ENCODE peak calls at places on chromosomes 12 and 14, in four cellular contexts. G is GM12878, E is K562, M is HepG2. O is an unnamed sample.

GRCh38 chr14:76918751-76919421 is 92.7 kb downstream of the LRRC74A start:
- DNase-seq in E (peak; percentile 80), G (no peak), M (peak; percentile 24), O (peak; percentile 69)

GRCh38 chr12:107487011-107487680 is 198.5 kb upstream of the PWP1 start:
- DNase-seq in M (no peak), E (no peak), G (no peak), O (no peak)

GRCh38 chr14:65277580-65278270 is 134.8 kb upstream of the FUT8 start:
- DNase-seq in M (no peak), G (no peak), E (no peak), O (no peak)

GRCh38 chr14:24944800-24945199 is 105.1 kb downstream of the STXBP6 start:
- DNase-seq in G (no peak), M (no peak), E (no peak), O (no peak)

GRCh38 chr12:107439101-107439738 is 246.4 kb upstream of the PWP1 start:
- DNase-seq in E (no peak), G (no peak), M (no peak), O (no peak)

GRCh38 chr12:132561784-132562156 is 48.6 kb downstream of the LRCOL1 start:
- DNase-seq in E (peak; percentile 46), M (no peak), G (no peak), O (peak; percentile 43)

GRCh38 chr12:93136243-93137015 is 207.3 kb upstream of the EEA1 start:
- DNase-seq in G (no peak), E (no peak), M (peak; percentile 35), O (no peak)

GRCh38 chr12:75852143-75852542 is 179.4 kb downstream of the PHLDA1 start:
- DNase-seq in E (no peak), G (no peak), M (no peak), O (no peak)

GRCh38 chr12:122887817-122888212 is 8.1 kb downstream of the VPS37B start:
- DNase-seq in E (no peak), M (no peak), G (no peak), O (no peak)

GRCh38 chr12:126784328-126784921 is 1482.5 kb upstream of the TMEM132C start:
- DNase-seq in M (peak; percentile 2), G (no peak), E (peak; percentile 39), O (peak; percentile 22)

GRCh38 chr14:92950193-92950540 is 27.2 kb downstream of the CHGA start:
- DNase-seq in E (no peak), M (no peak), G (no peak), O (no peak)

GRCh38 chr12:113973109-113973904 is 7.2 kb upstream of the RBM19 start:
- DNase-seq in E (no peak), G (no peak), M (no peak), O (no peak)

GRCh38 chr12:116969615-116970575 is 59.1 kb downstream of the FBXW8 start:
- DNase-seq in G (no peak), E (no peak), M (no peak), O (no peak)

GRCh38 chr12:68240975-68241374 is 12.4 kb downstream of the IL22 start:
- DNase-seq in G (peak; percentile 86), M (no peak), E (no peak), O (no peak)

GRCh38 chr12:109461049-109461845 is 15.9 kb downstream of the KCTD10 start:
- DNase-seq in E (peak; percentile 52), G (no peak), M (peak; percentile 50), O (no peak)

GRCh38 chr12:81896771-81897170 is 137.6 kb upstream of the PPFIA2 start:
- DNase-seq in E (no peak), G (no peak), M (no peak), O (no peak)

GRCh38 chr14:106174206-106174605 is 647.8 kb downstream of the TMEM121 start:
- DNase-seq in G (no peak), E (no peak), M (no peak), O (no peak)

GRCh38 chr12:131860472-131861260 is 32.5 kb downstream of the MMP17 start:
- DNase-seq in G (no peak), E (peak; percentile 70), M (peak; percentile 94), O (peak; percentile 38)

GRCh38 chr12:79358716-79359341 is 331.9 kb downstream of the PAWR start:
- DNase-seq in E (no peak), G (no peak), M (no peak), O (no peak)

GRCh38 chr12:113152835-113153814 is 3.6 kb downstream of the CFAP73 start:
- DNase-seq in G (no peak), E (peak; percentile 75), M (peak; percentile 55), O (peak; percentile 82)

GRCh38 chr14:22900088-22900799 is 17.2 kb downstream of the REM2 start:
- DNase-seq in G (peak; percentile 47), M (peak; percentile 83), E (peak; percentile 73), O (peak; percentile 65)

GRCh38 chr14:74239848-74240793 is 872 bp downstream of the VSX2 start:
- DNase-seq in G (no peak), M (no peak), E (no peak), O (no peak)

GRCh38 chr12:105369014-105369413 is 38.5 kb downstream of the C12orf75 start:
- DNase-seq in G (no peak), M (no peak), E (no peak), O (no peak)

GRCh38 chr12:124457287-124458219 is 109.9 kb downstream of the NCOR2 start:
- DNase-seq in M (no peak), G (no peak), E (no peak), O (no peak)

GRCh38 chr14:89427426-89428162 is 10.6 kb upstream of the FOXN3 start:
- DNase-seq in M (no peak), E (no peak), G (no peak), O (no peak)

GRCh38 chr14:105899657-105900397 is 373.4 kb downstream of the TMEM121 start:
- DNase-seq in E (peak; percentile 3), M (no peak), G (no peak), O (no peak)

GRCh38 chr12:1398673-1399072 is 195.7 kb downstream of the FBXL14 start:
- DNase-seq in E (no peak), G (no peak), M (no peak), O (no peak)

GRCh38 chr14:27730204-27730603 is 1036.4 kb upstream of the FOXG1 start:
- DNase-seq in M (no peak), G (no peak), E (no peak), O (no peak)

GRCh38 chr12:1047898-1048660 is 57.1 kb downstream of the ERC1 start:
- DNase-seq in M (no peak), G (no peak), E (no peak), O (no peak)

GRCh38 chr14:91985521-91986255 is 38.2 kb upstream of the FBLN5 start:
- DNase-seq in E (no peak), M (no peak), G (no peak), O (no peak)

GRCh38 chr12:40107803-40108620 is 2.1 kb upstream of the SLC2A13 start:
- DNase-seq in E (no peak), G (no peak), M (no peak), O (no peak)

GRCh38 chr14:55245657-55246268 is 25.5 kb upstream of the FBXO34 start:
- DNase-seq in E (no peak), G (no peak), M (peak; percentile 25), O (peak; percentile 22)

GRCh38 chr12:13100882-13101769 is 2.3 kb downstream of the GSG1 start:
- DNase-seq in M (peak; percentile 47), G (no peak), E (peak; percentile 83), O (peak; percentile 81)

DNA sequence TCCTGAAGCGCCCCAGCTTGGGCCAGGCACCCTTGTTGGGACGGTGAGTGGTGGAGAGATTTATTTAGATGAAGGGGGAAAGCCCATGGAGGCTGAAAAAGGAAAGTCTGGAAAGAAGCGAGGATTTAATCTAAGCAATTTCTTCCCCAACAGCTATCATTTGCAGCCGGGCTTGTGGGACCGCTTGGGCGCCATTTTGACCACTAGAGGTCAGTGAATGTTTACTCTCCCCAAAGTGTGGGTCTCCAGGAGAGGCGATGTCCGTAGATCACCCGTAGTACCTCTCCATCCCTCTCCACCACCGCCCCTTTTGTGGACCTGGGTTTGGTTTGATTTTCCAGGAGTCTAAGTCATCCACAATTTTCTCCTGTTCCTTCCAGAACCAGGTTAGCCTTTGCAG is 91.2 kb upstream of the PARP11 start:
- DNase-seq in E (peak; percentile 22), G (no peak), M (peak; percentile 18), O (peak; percentile 21)
- TF ChIP-seq TARDBP in E (no peak), G (no peak), M (no peak), O (no peak)

DNA sequence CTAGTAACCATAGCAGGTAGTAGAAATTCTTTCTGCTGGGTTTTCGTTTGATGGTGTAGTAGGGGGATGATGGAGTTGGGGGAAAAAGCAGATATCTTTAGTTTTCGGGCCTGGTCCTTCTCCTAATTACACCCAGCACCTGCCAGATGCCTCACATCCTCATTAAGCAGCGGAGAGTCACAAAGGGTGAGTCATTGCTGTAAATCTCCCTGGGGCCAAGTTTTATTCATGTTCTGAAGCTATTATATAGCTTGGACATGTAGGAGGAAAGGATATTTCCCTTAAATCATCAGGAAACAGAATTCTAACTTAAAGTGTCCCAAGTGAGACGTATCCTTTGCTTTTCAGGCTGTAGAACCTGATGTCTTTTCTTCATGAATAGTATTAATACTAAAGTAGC is 4.9 kb upstream of the NECAP1 start:
- DNase-seq in E (no peak), M (no peak), G (no peak), O (no peak)
- TF ChIP-seq TARDBP in E (no peak), M (no peak), G (no peak), O (no peak)

DNA sequence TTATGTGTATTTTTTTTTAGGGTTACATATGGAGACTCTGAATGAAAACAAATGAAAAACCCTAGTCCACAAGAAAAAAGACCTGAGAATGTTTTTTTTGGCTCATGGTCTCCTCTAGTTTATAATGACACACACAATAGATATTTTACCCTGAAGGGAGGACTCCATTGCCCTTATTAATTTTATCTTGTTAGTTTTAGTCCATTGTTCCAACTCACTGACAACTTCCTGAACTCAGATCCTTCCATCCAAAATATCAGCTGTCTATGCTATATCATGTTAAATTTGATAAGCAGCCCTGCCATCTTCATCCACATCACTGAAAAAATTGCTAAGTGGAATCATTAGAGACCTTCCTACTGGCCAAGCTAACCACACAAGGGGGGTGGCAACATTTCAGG is 232.1 kb downstream of the MON2 start:
- DNase-seq in M (no peak), E (no peak), G (no peak), O (no peak)
- TF ChIP-seq TARDBP in M (no peak), E (no peak), G (no peak), O (no peak)

GRCh38 chr12:15662303-15662980 is 126.7 kb downstream of the EPS8 start:
- DNase-seq in E (no peak), G (no peak), M (no peak), O (no peak)
- TF ChIP-seq TARDBP in E (no peak), G (no peak), M (no peak), O (no peak)

O was measured in HEK293T.